ENCODE peak calls at places on chromosomes 16 and 17, in six cellular contexts. W is H7; A is RPMI7951; G is naive thymus-derived CD4-positive, alpha-beta T cell; V is stimulated activated CD4-positive, alpha-beta T cell treated with anti-CD3 and anti-CD28 coated beads, Interleukin-15, amount 100 ng/mL, for 24 hours; L is cardiac fibroblast. B is an unnamed sample.
A peak's percentile ranks its signal among the peaks of the same experiment; 100 is the strongest.

GRCh38 chr16:63361032-63361624 is 1324.9 kb upstream of the CDH8 start:
- DNase-seq in L (peak; percentile 76), W (peak; percentile 23), V (no peak), G (no peak), A (peak; percentile 56), B (no peak)

GRCh38 chr16:1812732-1813163 is 13.9 kb downstream of the HAGH start:
- DNase-seq in W (peak; percentile 88), A (peak; percentile 38), G (peak; percentile 43), V (peak; percentile 77), L (peak; percentile 72), B (peak; percentile 68)

GRCh38 chr16:84499638-84500037 is 4.8 kb downstream of the MEAK7 start:
- DNase-seq in V (no peak), L (no peak), A (no peak), W (no peak), G (no peak), B (no peak)

GRCh38 chr17:10313037-10313672 is 59.7 kb downstream of the MYH13 start:
- DNase-seq in V (no peak), L (no peak), G (no peak), W (no peak), A (no peak), B (no peak)

GRCh38 chr16:69329369-69330285 is 761 bp downstream of the PDF start:
- DNase-seq in A (peak; percentile 27), G (no peak), W (no peak), L (peak; percentile 33), V (peak; percentile 55), B (peak; percentile 47)

GRCh38 chr17:73467651-73468050 is 155.8 kb upstream of the CDC42EP4 start:
- DNase-seq in G (no peak), W (no peak), L (no peak), A (no peak), V (no peak), B (no peak)

GRCh38 chr16:89602273-89602951 is 11.0 kb upstream of the DPEP1 start:
- DNase-seq in V (peak; percentile 77), A (peak; percentile 85), G (peak; percentile 45), W (peak; percentile 92), L (peak; percentile 83), B (peak; percentile 73)

GRCh38 chr16:86886651-86887050 is 308.3 kb downstream of the FOXL1 start:
- DNase-seq in V (no peak), W (no peak), A (peak; percentile 49), G (no peak), L (no peak), B (no peak)

GRCh38 chr17:7703584-7704574 is 1.1 kb upstream of the EFNB3 start:
- DNase-seq in L (peak; percentile 33), V (peak; percentile 19), A (no peak), G (no peak), W (peak; percentile 94), B (no peak)

GRCh38 chr16:15682105-15682570 is 32.1 kb downstream of the NDE1 start:
- DNase-seq in L (peak; percentile 86), W (peak; percentile 48), V (peak; percentile 62), A (peak; percentile 76), G (no peak), B (peak; percentile 44)

GRCh38 chr17:21371511-21372081 is 4.6 kb upstream of the KCNJ12 start:
- DNase-seq in G (no peak), V (no peak), A (no peak), W (no peak), L (no peak), B (no peak)

GRCh38 chr17:63826468-63827001 is 696 bp upstream of the PSMC5 start:
- DNase-seq in V (peak; percentile 38), L (no peak), A (peak; percentile 12), G (no peak), W (peak; percentile 44), B (no peak)

GRCh38 chr16:86252596-86252995 is 257.7 kb upstream of the FOXF1 start:
- DNase-seq in G (no peak), W (peak; percentile 79), A (peak; percentile 42), V (peak; percentile 6), L (peak; percentile 40), B (peak; percentile 4)

GRCh38 chr16:35908942-35909341 is 2449.5 kb downstream of the TP53TG3F start:
- DNase-seq in L (no peak), W (no peak), V (no peak), A (no peak), G (no peak), B (peak; percentile 5)

GRCh38 chr16:85935957-85936760 is 37.2 kb downstream of the IRF8 start:
- DNase-seq in G (peak; percentile 74), L (no peak), W (no peak), V (peak; percentile 85), A (no peak), B (peak; percentile 81)

GRCh38 chr17:14297161-14297851 is 3.6 kb upstream of the HS3ST3B1 start:
- DNase-seq in V (peak; percentile 60), G (peak; percentile 25), L (peak; percentile 51), W (peak; percentile 89), A (peak; percentile 61), B (peak; percentile 50)

GRCh38 chr17:10631048-10631700 is 25.9 kb downstream of the MYH3 start:
- DNase-seq in L (peak; percentile 50), A (peak; percentile 16), W (peak; percentile 77), V (peak; percentile 32), G (peak; percentile 31), B (peak; percentile 40)

GRCh38 chr16:25052161-25052511 is 37.0 kb upstream of the ARHGAP17 start:
- DNase-seq in W (no peak), A (no peak), V (no peak), L (no peak), G (no peak), B (no peak)

GRCh38 chr17:40522250-40522960 is 21.0 kb upstream of the TNS4 start:
- DNase-seq in A (no peak), W (no peak), L (peak; percentile 73), G (no peak), V (no peak), B (no peak)

GRCh38 chr16:22284637-22285515 is 12.3 kb upstream of the POLR3E start:
- DNase-seq in A (no peak), W (no peak), V (no peak), L (no peak), G (no peak), B (no peak)

GRCh38 chr16:89923640-89924297 is 627 bp downstream of the TUBB3 start:
- DNase-seq in A (peak; percentile 26), V (no peak), G (no peak), W (peak; percentile 81), L (no peak), B (no peak)

GRCh38 chr16:20941635-20941926 is 41.0 kb downstream of the LYRM1 start:
- DNase-seq in A (no peak), V (no peak), W (no peak), G (no peak), L (no peak), B (no peak)

B was measured in activated naive CD8-positive, alpha-beta T cell treated with anti-CD3 and anti-CD28 coated beads, Interleukin-2, amount 50 U/mL, for 24 hours.